ENCODE peak calls at places on chromosomes 2 and 18, in five cellular contexts. P is uterus, E is heart left ventricle, Q is neural progenitor cell, G is cardiac muscle cell. L is an unnamed sample. For H3K9me3, the result is how much of the 10 kb centered on the place peaks cover.

GRCh38 chr2:234406085-234406484 is 90.8 kb downstream of the ARL4C start:
- DNase-seq in P (no peak), E (no peak), Q (no peak), G (no peak), L (no peak)

GRCh38 chr2:127598711-127599110 is 47.2 kb upstream of the GPR17 start:
- DNase-seq in P (no peak), E (no peak), Q (no peak), G (no peak), L (no peak)

GRCh38 chr2:160376576-160376975 is 117.0 kb downstream of the RBMS1 start:
- DNase-seq in P (no peak), E (no peak), Q (peak), G (peak), L (no peak)

GRCh38 chr2:2768476-2768875 is 437.4 kb upstream of the MYT1L start:
- DNase-seq in P (no peak), E (no peak), Q (no peak), G (no peak), L (no peak)

GRCh38 chr18:39057423-39058057 is 1491.9 kb upstream of the CELF4 start:
- DNase-seq in P (no peak), E (no peak), Q (no peak), G (peak), L (no peak)

GRCh38 chr18:10748641-10749040 is 222.8 kb downstream of the NAPG start:
- DNase-seq in P (no peak), E (no peak), Q (no peak), G (no peak), L (no peak)

GRCh38 chr2:132849118-132849517 is 179.1 kb upstream of the LYPD1 start:
- DNase-seq in P (no peak), E (no peak), Q (no peak), G (peak), L (no peak)

GRCh38 chr2:217223222-217223930 is 363.5 kb upstream of the TNP1 start:
- DNase-seq in P (no peak), E (peak), Q (no peak), G (peak), L (no peak)

GRCh38 chr2:64698668-64699444 is 45.1 kb upstream of the SERTAD2 start:
- DNase-seq in P (no peak), E (no peak), Q (no peak), G (peak), L (no peak)

GRCh38 chr18:71951021-71951420 is 593.1 kb downstream of the CBLN2 start:
- DNase-seq in P (no peak), E (no peak), Q (peak), G (no peak), L (no peak)
- H3K9me3 ChIP-seq in P (under half), E (under half), Q (under half), G (under half), L (under half)

DNA sequence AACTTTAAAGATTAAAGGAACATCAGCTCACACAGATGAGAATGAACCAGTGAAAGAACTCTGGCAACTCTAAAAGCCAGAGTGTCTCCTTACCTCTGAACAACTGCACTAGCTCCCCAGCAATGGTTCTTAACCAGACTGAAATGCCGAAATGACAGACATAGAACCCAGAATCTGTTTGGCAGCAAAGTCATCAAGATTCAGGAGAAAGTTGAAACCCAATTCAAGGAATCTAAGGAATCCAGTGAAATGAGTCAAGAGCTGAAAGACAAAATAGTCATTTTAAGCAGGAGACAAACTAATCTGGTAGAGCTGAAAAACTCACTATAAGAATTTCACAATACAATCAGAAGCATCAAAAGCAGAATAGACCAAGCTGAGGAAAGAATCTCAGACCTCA is 72.0 kb downstream of the STRADB start:
- DNase-seq in P (no peak), E (no peak), Q (no peak), G (peak), L (no peak)
- H3K9me3 ChIP-seq in P (under half), E (under half), Q (under half), G (under half), L (under half)

DNA sequence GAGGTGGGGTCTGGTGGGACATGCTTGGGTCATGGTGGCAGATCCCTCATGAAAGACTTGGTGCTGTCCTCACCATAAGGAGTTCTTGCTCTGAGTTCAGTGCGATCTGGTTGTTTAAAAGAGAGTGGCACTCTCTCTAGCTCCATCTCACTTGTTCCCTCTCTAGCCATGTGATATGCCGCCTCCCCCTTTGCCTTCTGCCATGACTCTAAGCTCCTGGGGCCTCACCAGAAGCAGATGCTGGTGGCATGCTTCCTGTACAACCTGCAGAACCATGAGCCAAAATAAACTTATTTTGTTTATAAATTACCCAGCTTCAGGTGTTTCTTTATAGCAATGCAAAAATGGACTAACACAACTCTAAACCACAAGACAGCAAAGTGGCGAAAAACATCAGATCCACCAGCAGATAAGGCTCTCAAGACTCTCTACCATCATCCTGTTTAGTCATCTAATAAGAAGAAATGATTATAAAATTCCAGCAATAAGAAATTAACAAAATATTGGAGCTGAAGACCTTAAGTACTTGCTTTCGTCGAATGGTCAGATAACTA is 75.5 kb downstream of the OLA1 start:
- DNase-seq in P (no peak), E (no peak), Q (no peak), G (no peak), L (no peak)
- H3K9me3 ChIP-seq in P (under half), E (half or more), Q (under half), G (under half), L (under half)

GRCh38 chr2:110682872-110683271 is 5.0 kb upstream of the BUB1 start:
- DNase-seq in P (no peak), E (no peak), Q (no peak), G (no peak), L (no peak)
- H3K9me3 ChIP-seq in P (under half), E (under half), Q (under half), G (under half), L (under half)

GRCh38 chr2:102141011-102141914 is 1.3 kb upstream of the IL1R1 start:
- DNase-seq in P (peak), E (no peak), Q (no peak), G (peak), L (no peak)
- H3K9me3 ChIP-seq in P (under half), E (under half), Q (under half), G (under half), L (under half)

GRCh38 chr2:89823556-89823955 is 1132.1 kb downstream of the RPIA start:
- DNase-seq in P (no peak), E (no peak), Q (no peak), G (no peak), L (no peak)

GRCh38 chr2:89819809-89820208 is 1128.3 kb downstream of the RPIA start:
- DNase-seq in P (no peak), E (no peak), Q (no peak), G (no peak), L (no peak)

GRCh38 chr2:89820248-89820647 is 1128.8 kb downstream of the RPIA start:
- DNase-seq in P (no peak), E (no peak), Q (no peak), G (no peak), L (no peak)

GRCh38 chr2:89818873-89819272 is 1127.4 kb downstream of the RPIA start:
- DNase-seq in P (no peak), E (no peak), Q (no peak), G (no peak), L (no peak)

DNA sequence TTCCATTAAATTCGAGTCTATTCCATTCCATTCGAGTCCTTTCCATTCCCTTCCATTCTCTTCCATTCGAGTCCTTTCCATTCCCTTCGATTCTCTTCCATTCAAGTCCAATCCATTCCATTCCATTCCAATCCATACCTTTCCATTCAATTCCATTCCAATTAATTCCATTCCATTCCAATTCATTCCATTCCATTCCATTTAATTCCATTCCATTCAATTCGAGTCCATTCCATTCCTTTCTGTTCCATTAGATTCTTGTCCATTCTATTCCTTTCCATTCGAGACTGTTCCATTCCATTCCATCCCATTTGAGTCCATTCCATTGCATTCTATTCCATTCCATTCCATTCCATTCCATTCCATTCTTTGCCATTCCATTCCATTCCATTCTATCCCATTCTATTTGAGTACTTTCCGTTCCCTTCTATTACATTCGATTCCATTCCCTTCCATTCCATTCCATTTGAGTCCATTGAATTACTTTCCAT is 1130.0 kb downstream of the RPIA start:
- DNase-seq in P (no peak), E (no peak), Q (no peak), G (no peak), L (no peak)
- H3K9me3 ChIP-seq in P (under half), E (half or more), Q (half or more), G (half or more), L (under half)

DNA sequence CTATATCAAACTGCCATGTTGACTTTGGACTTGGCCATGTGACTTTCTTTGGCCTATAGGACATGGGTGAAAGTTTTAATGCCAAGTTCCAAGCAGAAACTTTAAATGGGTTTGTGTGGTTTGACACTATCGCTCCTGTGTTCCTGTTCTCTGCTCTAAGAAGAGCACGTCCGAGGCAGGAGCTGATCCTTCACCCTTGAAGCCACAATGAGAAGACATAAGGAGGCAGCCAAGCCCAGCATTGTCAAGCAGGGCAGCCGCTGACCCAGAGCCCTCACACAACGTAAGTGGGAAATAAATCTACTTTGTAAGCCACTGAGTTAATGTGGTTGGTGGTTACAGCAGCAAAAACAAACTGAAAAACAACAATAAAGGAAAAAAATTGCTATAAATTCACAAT is 422.4 kb downstream of the PID1 start:
- DNase-seq in P (no peak), E (no peak), Q (no peak), G (no peak), L (no peak)
- H3K9me3 ChIP-seq in P (under half), E (under half), Q (under half), G (under half), L (under half)

DNA sequence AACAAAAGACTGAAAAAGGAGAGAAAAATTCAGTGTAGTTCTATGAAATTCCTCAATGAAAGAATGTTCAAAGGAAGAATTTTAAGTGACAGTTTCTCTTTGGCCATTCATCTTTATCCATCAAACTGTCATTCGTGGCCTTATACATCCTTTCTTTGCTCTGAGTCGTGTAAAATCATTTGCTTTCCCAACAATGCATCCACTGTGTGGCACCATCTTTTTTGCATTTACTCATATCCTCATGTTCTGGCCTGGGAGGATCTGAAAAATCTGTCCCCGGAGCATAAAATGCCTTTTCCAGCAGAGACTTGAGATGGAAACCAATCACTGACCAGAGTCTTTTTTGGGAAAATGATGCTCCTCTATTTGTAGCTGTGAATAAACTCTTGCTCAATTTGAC is 240.3 kb upstream of the ETAA1 start:
- DNase-seq in P (no peak), E (no peak), Q (no peak), G (no peak), L (no peak)
- H3K9me3 ChIP-seq in P (under half), E (under half), Q (under half), G (under half), L (under half)

DNA sequence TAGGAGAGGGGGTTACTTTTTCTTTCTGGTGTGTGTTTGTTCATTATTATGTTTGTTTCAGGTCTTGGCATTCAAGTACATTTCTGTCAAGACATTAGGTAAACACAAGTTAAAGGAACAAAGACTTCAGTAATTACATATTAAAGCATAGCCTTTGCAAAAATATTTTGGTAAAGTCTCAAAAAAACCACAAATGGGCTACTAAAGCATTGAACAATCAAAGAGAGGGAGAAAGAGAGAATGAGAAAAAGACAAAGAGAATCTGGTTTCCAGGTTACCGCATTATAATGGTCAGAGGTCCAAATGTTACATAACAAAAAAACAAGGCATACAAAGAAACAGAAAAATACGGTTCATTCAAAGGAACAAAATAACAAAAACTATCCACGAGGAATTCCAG is 328.0 kb downstream of the AKAIN1 start:
- DNase-seq in P (no peak), E (no peak), Q (no peak), G (no peak), L (no peak)
- H3K9me3 ChIP-seq in P (under half), E (under half), Q (under half), G (under half), L (under half)

DNA sequence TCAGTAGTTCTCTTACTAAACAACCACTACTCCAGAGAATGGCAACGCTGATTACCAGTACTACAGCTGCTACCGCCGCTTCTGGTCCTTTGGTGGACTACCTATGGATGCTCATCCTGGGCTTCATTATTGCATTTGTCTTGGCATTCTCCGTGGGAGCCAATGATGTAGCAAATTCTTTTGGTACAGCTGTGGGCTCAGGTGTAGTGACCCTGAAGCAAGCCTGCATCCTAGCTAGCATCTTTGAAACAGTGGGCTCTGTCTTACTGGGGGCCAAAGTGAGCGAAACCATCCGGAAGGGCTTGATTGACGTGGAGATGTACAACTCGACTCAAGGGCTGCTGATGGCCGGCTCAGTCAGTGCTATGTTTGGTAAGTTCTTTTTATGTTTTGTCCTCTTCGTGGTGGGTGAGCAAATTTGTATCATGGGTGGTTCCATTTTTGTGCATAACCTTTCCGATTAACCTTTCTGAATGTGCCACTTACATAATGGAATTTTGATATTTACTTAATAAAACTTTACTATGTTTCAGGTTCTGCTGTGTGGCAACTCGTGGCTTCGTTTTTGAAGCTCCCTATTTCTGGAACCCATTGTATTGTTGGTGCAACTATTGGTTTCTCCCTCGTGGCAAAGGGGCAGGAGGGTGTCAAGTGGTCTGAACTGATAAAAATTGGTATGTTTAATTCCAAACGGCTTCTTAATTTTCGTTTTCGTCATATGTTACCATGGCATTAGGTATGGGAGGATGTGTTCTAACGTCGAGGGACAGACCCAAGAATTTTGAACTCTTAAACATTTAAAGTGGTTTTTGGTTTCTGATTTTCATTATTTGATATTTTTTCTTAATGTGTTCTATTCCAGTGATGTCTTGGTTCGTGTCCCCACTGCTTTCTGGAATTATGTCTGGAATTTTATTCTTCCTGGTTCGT is 1.3 kb downstream of the SLC20A1 start:
- DNase-seq in P (no peak), E (no peak), Q (peak), G (no peak), L (no peak)
- H3K9me3 ChIP-seq in P (under half), E (under half), Q (under half), G (under half), L (under half)